ENCODE peak calls at places on chromosomes 7 and 10, in five cellular contexts. K is Karpas-422, T is IMR-90, Q is mesendoderm, V is fibroblast of lung. M is an unnamed sample.

GRCh38 chr7:87312215-87312865 is 33.1 kb upstream of the CROT start:
- DNase-seq in V (peak), T (peak), K (peak), Q (peak), M (peak)

GRCh38 chr7:31887006-31887405 is 183.2 kb downstream of the PDE1C start:
- DNase-seq in V (no peak), T (no peak), K (no peak), Q (no peak), M (no peak)

GRCh38 chr7:107934991-107935770 is 44.2 kb downstream of the DLD start:
- DNase-seq in K (no peak), Q (no peak), V (peak), T (peak), M (no peak)

GRCh38 chr7:95684037-95684436 is 87.7 kb upstream of the PDK4 start:
- DNase-seq in T (peak), Q (peak), K (no peak), V (peak), M (peak)

GRCh38 chr7:140136108-140136507 is 40.7 kb downstream of the KDM7A start:
- DNase-seq in T (no peak), K (no peak), Q (no peak), V (no peak), M (no peak)

GRCh38 chr7:45220846-45221245 is 63.3 kb downstream of the RAMP3 start:
- DNase-seq in Q (no peak), T (no peak), K (no peak), V (no peak), M (no peak)

GRCh38 chr10:88386204-88386877 is 196.8 kb downstream of the RNLS start:
- DNase-seq in K (peak), Q (peak), V (no peak), T (no peak), M (peak)

GRCh38 chr7:82808633-82809032 is 354.1 kb downstream of the PCLO start:
- DNase-seq in K (no peak), Q (no peak), T (no peak), V (no peak), M (no peak)

GRCh38 chr7:144454256-144455039 is 51.0 kb upstream of the NOBOX start:
- DNase-seq in Q (peak), T (no peak), V (no peak), K (peak), M (no peak)

GRCh38 chr10:50467209-50467608 is 156.5 kb downstream of the SGMS1 start:
- DNase-seq in Q (no peak), T (no peak), V (no peak), K (no peak), M (no peak)

GRCh38 chr7:4040031-4040928 is 641.8 kb upstream of the FOXK1 start:
- DNase-seq in Q (peak), K (no peak), T (no peak), V (no peak), M (no peak)

GRCh38 chr7:149696313-149696712 is 77.1 kb downstream of the ZNF467 start:
- DNase-seq in T (no peak), V (no peak), Q (no peak), K (no peak), M (no peak)

GRCh38 chr7:113875224-113875623 is 43.6 kb downstream of the PPP1R3A start:
- DNase-seq in V (peak), T (no peak), Q (peak), K (no peak), M (no peak)

GRCh38 chr7:138089080-138089901 is 13.0 kb downstream of the AKR1D1 start:
- DNase-seq in V (peak), T (no peak), Q (no peak), K (no peak), M (peak)

GRCh38 chr10:101485681-101486554 is 102.1 kb downstream of the POLL start:
- DNase-seq in T (no peak), V (no peak), K (no peak), Q (peak), M (peak)

GRCh38 chr10:118102116-118102515 is 55.4 kb upstream of the RAB11FIP2 start:
- DNase-seq in Q (no peak), T (no peak), V (peak), K (no peak), M (no peak)

GRCh38 chr10:132627736-132628512 is 90.3 kb downstream of the INPP5A start:
- DNase-seq in K (no peak), V (peak), T (peak), Q (peak), M (peak)

GRCh38 chr10:114703377-114704125 is 45.5 kb upstream of the ABLIM1 start:
- DNase-seq in K (peak), T (peak), Q (peak), V (no peak), M (peak)

GRCh38 chr7:47227762-47228177 is 354.1 kb downstream of the TNS3 start:
- DNase-seq in V (peak), Q (no peak), T (peak), K (no peak), M (peak)

GRCh38 chr7:129043012-129043411 is 11.9 kb downstream of the TNPO3 start:
- DNase-seq in T (no peak), K (no peak), Q (no peak), V (no peak), M (no peak)

GRCh38 chr7:66739477-66739876 is 1.1 kb upstream of the RABGEF1 start:
- DNase-seq in T (no peak), Q (no peak), V (no peak), K (no peak), M (no peak)

GRCh38 chr7:108570146-108570755 is 577 bp downstream of the DNAJB9 start:
- DNase-seq in Q (peak), V (peak), K (peak), T (peak), M (peak)

GRCh38 chr7:41874206-41874770 is 171.4 kb upstream of the INHBA start:
- DNase-seq in T (no peak), Q (peak), V (no peak), K (no peak), M (no peak)

GRCh38 chr10:3616880-3617279 is 168.1 kb downstream of the KLF6 start:
- DNase-seq in V (no peak), K (no peak), T (no peak), Q (peak), M (no peak)

GRCh38 chr7:100221767-100222444 is 2.2 kb downstream of the PVRIG start:
- DNase-seq in Q (no peak), V (no peak), K (no peak), T (no peak), M (no peak)

GRCh38 chr10:84160663-84161362 is 12.8 kb upstream of the GPR15LG start:
- DNase-seq in T (no peak), Q (peak), V (no peak), K (peak), M (no peak)

GRCh38 chr7:7681936-7682329 is 36.5 kb downstream of the RPA3 start:
- DNase-seq in K (no peak), V (no peak), T (no peak), Q (no peak), M (no peak)

GRCh38 chr7:149459540-149460433 is 1.1 kb downstream of the ZNF777 start:
- DNase-seq in K (peak), T (no peak), Q (peak), V (peak), M (peak)

GRCh38 chr7:44287488-44288380 is 37.7 kb downstream of the CAMK2B start:
- DNase-seq in T (no peak), V (no peak), Q (no peak), K (no peak), M (no peak)

GRCh38 chr7:16587129-16587528 is 58.4 kb downstream of the ANKMY2 start:
- DNase-seq in T (no peak), K (no peak), V (no peak), Q (no peak), M (no peak)
- H3K4me2 ChIP-seq in T (no peak), K (no peak), V (no peak), Q (no peak), M (no peak)

GRCh38 chr7:27104244-27105149 is 2.0 kb upstream of the HOXA2 start:
- DNase-seq in Q (no peak), K (no peak), T (peak), V (peak), M (no peak)
- H3K4me2 ChIP-seq in Q (no peak), K (no peak), T (peak), V (peak), M (no peak)

GRCh38 chr7:65453631-65454030 is 80.0 kb downstream of the ZNF92 start:
- DNase-seq in K (no peak), T (no peak), Q (no peak), V (no peak), M (no peak)

GRCh38 chr7:65444899-65445823 is 71.5 kb downstream of the ZNF92 start:
- DNase-seq in T (no peak), V (no peak), Q (no peak), K (no peak), M (no peak)

GRCh38 chr7:65448824-65449504 is 75.3 kb downstream of the ZNF92 start:
- DNase-seq in K (no peak), T (peak), V (peak), Q (no peak), M (no peak)

GRCh38 chr7:65454479-65454878 is 80.8 kb downstream of the ZNF92 start:
- DNase-seq in V (no peak), K (no peak), T (no peak), Q (no peak), M (no peak)

GRCh38 chr7:65449505-65449852 is 75.8 kb downstream of the ZNF92 start:
- DNase-seq in Q (no peak), V (no peak), T (no peak), K (no peak), M (no peak)
- H3K4me2 ChIP-seq in Q (no peak), V (no peak), T (no peak), K (no peak), M (no peak)

GRCh38 chr7:6453737-6454136 is 6.0 kb upstream of the DAGLB start:
- DNase-seq in T (peak), Q (no peak), V (peak), K (no peak), M (peak)
- H3K4me2 ChIP-seq in T (peak), Q (no peak), V (no peak), K (no peak), M (no peak)

DNA sequence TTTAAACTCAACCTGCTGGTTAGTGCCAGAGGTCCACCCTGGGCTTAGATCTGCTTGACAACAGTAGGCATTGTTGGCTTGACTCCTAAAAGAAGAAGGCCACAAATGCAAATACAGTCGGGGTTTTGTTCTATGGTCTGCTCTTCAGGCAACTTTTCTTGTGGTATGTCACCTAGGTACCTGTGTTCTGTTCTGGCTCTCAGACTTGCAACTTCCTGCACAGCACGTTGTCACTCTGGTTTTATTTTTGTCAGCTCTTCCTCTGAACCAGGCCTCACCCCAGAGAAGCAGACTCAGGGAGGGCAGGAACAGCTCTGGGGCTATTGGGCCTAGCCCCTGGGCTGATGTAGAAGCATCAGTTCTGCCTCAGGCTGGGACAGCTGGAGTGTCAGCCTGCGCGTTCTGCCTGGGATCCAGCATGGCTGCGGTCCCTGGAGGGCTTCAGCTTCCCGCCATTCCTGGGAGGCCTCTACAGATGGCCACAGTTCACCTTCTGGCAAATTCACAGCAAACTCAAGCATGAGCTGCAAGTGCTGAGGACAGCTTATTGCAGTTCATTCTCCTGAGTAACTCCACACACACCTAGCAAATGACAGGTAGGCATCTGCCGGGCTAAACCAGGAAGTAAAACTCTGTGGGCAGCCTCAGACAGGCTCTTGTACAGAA is 11.0 kb upstream of the PDCD4 start:
- DNase-seq in V (no peak), Q (no peak), T (no peak), K (no peak), M (peak)
- H3K4me2 ChIP-seq in V (no peak), Q (no peak), T (no peak), K (peak), M (peak)